ENCODE peak calls at places on chromosomes 6 and 20, in seven cellular contexts. S is stimulated activated CD4-positive, alpha-beta T cell treated with anti-CD3 and anti-CD28 coated beads, Interleukin-15, amount 100 ng/mL, for 1 hour; I is RWPE1; H is epithelial cell of esophagus; M is fibroblast of the conjunctiva; U is foreskin keratinocyte; F is amniotic stem cell. W is an unnamed sample.

GRCh38 chr6:131212928-131213327 is 77.7 kb downstream of the AKAP7 start:
- DNase-seq in S (no peak), I (no peak), H (no peak), M (no peak), U (no peak), F (no peak), W (no peak)

GRCh38 chr6:32944265-32944664 is 3.4 kb upstream of the HLA-DMB start:
- DNase-seq in S (no peak), I (no peak), H (no peak), M (no peak), U (no peak), F (no peak), W (no peak)

GRCh38 chr20:1185781-1186334 is 1.1 kb upstream of the TMEM74B start:
- DNase-seq in S (peak), I (peak), H (peak), M (peak), U (no peak), F (no peak), W (no peak)

GRCh38 chr6:53750112-53750511 is 44.7 kb upstream of the LRRC1 start:
- DNase-seq in S (no peak), I (no peak), H (no peak), M (no peak), U (no peak), F (no peak), W (no peak)

GRCh38 chr6:73798592-73798991 is 102.6 kb downstream of the CD109 start:
- DNase-seq in S (no peak), I (peak), H (peak), M (peak), U (peak), F (peak), W (peak)

GRCh38 chr6:37576336-37576737 is 76.6 kb upstream of the CCDC167 start:
- DNase-seq in S (no peak), I (peak), H (peak), M (no peak), U (peak), F (no peak), W (peak)

GRCh38 chr20:57509665-57510237 is 15.2 kb downstream of the CTCFL start:
- DNase-seq in S (no peak), I (peak), H (peak), M (no peak), U (no peak), F (no peak), W (no peak)

GRCh38 chr6:116397960-116398359 is 27.2 kb downstream of the DSE start:
- DNase-seq in S (no peak), I (no peak), H (no peak), M (no peak), U (no peak), F (no peak), W (no peak)

GRCh38 chr20:46129955-46130481 is 11.9 kb downstream of the CD40 start:
- DNase-seq in S (no peak), I (no peak), H (no peak), M (no peak), U (no peak), F (no peak), W (no peak)

GRCh38 chr20:6714202-6714800 is 53.2 kb upstream of the BMP2 start:
- DNase-seq in S (no peak), I (no peak), H (peak), M (no peak), U (peak), F (no peak), W (no peak)

GRCh38 chr6:12008366-12009179 is 3.5 kb upstream of the HIVEP1 start:
- DNase-seq in S (peak), I (peak), H (peak), M (peak), U (peak), F (peak), W (peak)

GRCh38 chr6:116087437-116088027 is 13.1 kb upstream of the NT5DC1 start:
- DNase-seq in S (no peak), I (peak), H (peak), M (no peak), U (peak), F (peak), W (peak)

GRCh38 chr20:25495189-25495824 is 87.8 kb downstream of the GINS1 start:
- DNase-seq in S (no peak), I (no peak), H (no peak), M (no peak), U (no peak), F (no peak), W (no peak)

GRCh38 chr6:150068173-150068785 is 642 bp downstream of the ULBP3 start:
- DNase-seq in S (no peak), I (no peak), H (no peak), M (no peak), U (no peak), F (no peak), W (no peak)

GRCh38 chr20:19911810-19912382 is 105.3 kb upstream of the NAA20 start:
- DNase-seq in S (no peak), I (no peak), H (no peak), M (no peak), U (no peak), F (no peak), W (no peak)

GRCh38 chr20:14992961-14993360 is 655.5 kb upstream of the FLRT3 start:
- DNase-seq in S (no peak), I (no peak), H (no peak), M (peak), U (no peak), F (no peak), W (no peak)

GRCh38 chr20:37311710-37312355 is 22.4 kb downstream of the MANBAL start:
- DNase-seq in S (no peak), I (no peak), H (peak), M (no peak), U (no peak), F (no peak), W (no peak)

GRCh38 chr20:3818155-3819151 is 1.9 kb upstream of the AP5S1 start:
- DNase-seq in S (no peak), I (peak), H (peak), M (peak), U (peak), F (peak), W (peak)

GRCh38 chr6:32668226-32668747 is 1.8 kb upstream of the HLA-DQB1 start:
- DNase-seq in S (no peak), I (peak), H (peak), M (no peak), U (peak), F (no peak), W (no peak)

GRCh38 chr6:149046822-149047246 is 270.7 kb upstream of the TAB2 start:
- DNase-seq in S (no peak), I (no peak), H (no peak), M (no peak), U (no peak), F (no peak), W (no peak)

GRCh38 chr6:141264101-141264500 is 868.6 kb upstream of the GJE1 start:
- DNase-seq in S (no peak), I (no peak), H (peak), M (no peak), U (peak), F (no peak), W (no peak)

GRCh38 chr6:155079985-155080452 is 84.9 kb downstream of the TIAM2 start:
- DNase-seq in S (no peak), I (no peak), H (no peak), M (no peak), U (no peak), F (no peak), W (no peak)

GRCh38 chr6:97712751-97713150 is 429.7 kb upstream of the MMS22L start:
- DNase-seq in S (no peak), I (no peak), H (no peak), M (no peak), U (no peak), F (no peak), W (no peak)

GRCh38 chr6:157953580-157954091 is 28.0 kb upstream of the SYNJ2 start:
- DNase-seq in S (no peak), I (no peak), H (no peak), M (no peak), U (no peak), F (no peak), W (no peak)